ENCODE peak calls at places on chromosomes 1 and 21, in four cellular contexts. W is brain microvascular endothelial cell, R is tibial nerve, L is H9. Y is an unnamed sample. For H3K27me3, the result is how much of the 10 kb centered on the place peaks cover.

GRCh38 chr1:175887981-175888428 is 144.6 kb upstream of the TNR start:
- DNase-seq in L (peak), W (peak), R (peak), Y (peak)

GRCh38 chr1:217881607-217882332 is 250.6 kb downstream of the SPATA17 start:
- DNase-seq in L (no peak), W (no peak), R (no peak), Y (no peak)

GRCh38 chr1:111643696-111644095 is 24.1 kb downstream of the RAP1A start:
- DNase-seq in W (no peak), R (no peak), L (no peak), Y (no peak)

GRCh38 chr1:28296401-28297220 is 32.2 kb upstream of the MED18 start:
- DNase-seq in R (no peak), L (peak), W (no peak), Y (peak)

GRCh38 chr21:18041012-18041411 is 203.6 kb upstream of the CHODL start:
- DNase-seq in W (no peak), L (peak), R (no peak), Y (no peak)

GRCh38 chr1:46517932-46518498 is 28.4 kb downstream of the DMBX1 start:
- DNase-seq in W (no peak), R (no peak), L (no peak), Y (no peak)

GRCh38 chr1:232142403-232143314 is 487.3 kb downstream of the SIPA1L2 start:
- DNase-seq in R (peak), W (peak), L (no peak), Y (no peak)

GRCh38 chr1:229339520-229339919 is 3.3 kb downstream of the CCSAP start:
- DNase-seq in W (no peak), R (no peak), L (no peak), Y (no peak)

GRCh38 chr1:8847990-8848389 is 30.5 kb downstream of the ENO1 start:
- DNase-seq in L (no peak), W (no peak), R (no peak), Y (no peak)

GRCh38 chr1:26890467-26890796 is 349 bp upstream of the GPN2 start:
- DNase-seq in L (no peak), R (no peak), W (no peak), Y (no peak)

GRCh38 chr1:37020653-37021277 is 13.6 kb downstream of the GRIK3 start:
- DNase-seq in R (no peak), W (no peak), L (peak), Y (no peak)

GRCh38 chr1:37016121-37016520 is 18.2 kb downstream of the GRIK3 start:
- DNase-seq in L (no peak), R (no peak), W (no peak), Y (no peak)

GRCh38 chr1:37015713-37016112 is 18.6 kb downstream of the GRIK3 start:
- DNase-seq in R (no peak), W (no peak), L (no peak), Y (no peak)

DNA sequence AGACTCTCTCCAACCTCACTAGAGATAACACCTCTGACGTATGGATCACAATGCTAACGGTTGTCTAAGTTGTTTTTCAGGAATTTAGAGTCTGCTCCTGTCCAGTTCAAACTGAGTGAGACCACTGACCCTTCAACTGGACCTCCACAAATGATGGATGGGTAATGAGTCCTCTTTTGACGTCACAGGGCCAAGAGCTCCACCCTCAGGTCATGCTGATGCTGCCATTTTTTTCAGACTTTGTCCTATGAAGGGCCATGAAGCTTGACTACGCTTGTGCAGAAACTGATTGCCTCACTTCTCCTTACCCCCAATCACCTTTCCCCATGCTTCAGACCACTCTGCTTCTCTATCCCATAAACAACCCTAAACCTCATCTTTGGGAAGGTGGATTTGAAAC is 16.6 kb downstream of the GRIK3 start:
- DNase-seq in W (no peak), L (no peak), R (no peak), Y (no peak)
- TF ChIP-seq CTCF in W (no peak), L (peak), R (no peak), Y (no peak)

GRCh38 chr1:4086921-4087320 is 186.8 kb upstream of the C1orf174 start:
- DNase-seq in W (no peak), L (no peak), R (no peak), Y (no peak)
- H3K27me3 ChIP-seq in W (under half), L (under half), R (under half), Y (under half)

DNA sequence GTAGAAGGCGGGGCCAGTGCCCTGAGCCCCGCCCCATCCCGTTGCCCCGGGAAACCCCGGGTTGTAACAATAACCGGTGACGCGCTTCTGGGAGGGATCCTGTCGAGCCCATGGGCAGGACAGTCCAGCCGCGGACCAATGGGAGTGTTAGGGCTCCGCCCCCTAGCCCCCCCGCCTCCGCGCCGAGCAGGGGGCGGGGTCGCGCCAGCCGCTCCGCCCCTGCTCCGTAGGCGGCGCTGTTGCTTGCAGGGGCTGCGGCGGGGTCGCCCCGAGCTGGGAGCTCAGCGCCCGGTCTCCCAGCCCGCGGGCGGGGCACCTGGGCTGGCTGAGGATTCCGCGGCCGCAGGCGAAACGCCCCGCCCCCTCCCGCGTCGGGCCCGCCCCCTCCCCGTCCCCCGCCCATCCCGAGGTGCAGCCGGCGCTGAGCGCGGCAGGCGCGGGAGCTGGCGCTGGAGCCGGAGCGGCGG is at the start of gene FOXO6:
- DNase-seq in R (peak), W (peak), L (peak), Y (peak)
- TF ChIP-seq CTCF in R (peak), W (peak), L (peak), Y (no peak)

DNA sequence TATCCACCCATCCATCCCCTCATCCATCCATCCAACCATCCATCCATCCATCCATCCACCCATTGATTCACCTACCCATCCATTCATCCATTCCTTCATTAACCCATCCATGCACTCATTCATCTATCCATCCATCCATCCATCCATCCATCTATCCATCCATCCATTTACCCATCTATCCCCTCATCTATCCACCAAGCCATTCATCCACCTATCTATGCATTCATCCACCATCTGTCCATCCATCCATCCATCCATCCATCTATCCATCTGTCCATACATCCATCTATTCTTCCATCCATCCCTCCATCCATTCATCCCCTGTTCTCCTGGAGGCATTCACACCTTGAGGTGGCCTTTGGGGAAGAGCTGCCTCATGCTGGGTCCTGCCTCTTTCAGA is 107.0 kb downstream of the PRDM16 start:
- DNase-seq in W (no peak), R (no peak), L (no peak), Y (no peak)
- H3K27me3 ChIP-seq in W (under half), R (under half), L (under half), Y (under half)

Y was measured in kidney epithelial cell.